ENCODE peak calls at places on chromosomes 7 and 10, in six cellular contexts. R, P, K, A, T and Z are unnamed samples.

GRCh38 chr7:46286346-46286745 is 365.3 kb upstream of the IGFBP3 start:
- DNase-seq in P (no peak), R (no peak), A (no peak), T (no peak), K (no peak), Z (no peak)

GRCh38 chr7:45890125-45890901 is 2.0 kb downstream of the IGFBP1 start:
- DNase-seq in R (no peak), P (no peak), K (no peak), T (no peak), A (no peak), Z (no peak)

GRCh38 chr10:89119651-89120050 is 87.5 kb downstream of the CH25H start:
- DNase-seq in T (no peak), A (no peak), R (no peak), K (no peak), P (no peak), Z (no peak)

GRCh38 chr10:24929056-24929544 is 23.3 kb downstream of the PRTFDC1 start:
- DNase-seq in A (no peak), K (no peak), R (peak; percentile 79), T (no peak), P (no peak), Z (no peak)

GRCh38 chr10:64396105-64396504 is 874.9 kb downstream of the REEP3 start:
- DNase-seq in A (no peak), K (no peak), T (no peak), R (no peak), P (no peak), Z (no peak)

GRCh38 chr10:6136215-6137201 is 47.7 kb downstream of the RBM17 start:
- DNase-seq in T (no peak), R (peak; percentile 66), K (no peak), A (no peak), P (no peak), Z (no peak)

GRCh38 chr7:70856889-70857511 is 274.9 kb upstream of the GALNT17 start:
- DNase-seq in K (peak; percentile 93), T (peak; percentile 98), R (peak; percentile 12), P (peak; percentile 39), A (peak; percentile 76), Z (peak; percentile 13)

GRCh38 chr7:16980539-16980938 is 98.8 kb upstream of the AGR3 start:
- DNase-seq in K (no peak), A (no peak), R (no peak), T (no peak), P (no peak), Z (no peak)

GRCh38 chr10:126599949-126600627 is 70.4 kb downstream of the C10orf90 start:
- DNase-seq in K (no peak), T (peak; percentile 45), A (no peak), R (no peak), P (no peak), Z (no peak)

GRCh38 chr7:135856356-135857144 is 107.9 kb upstream of the FAM180A start:
- DNase-seq in T (no peak), K (no peak), P (no peak), A (no peak), R (no peak), Z (no peak)

GRCh38 chr7:40604601-40605438 is 470.0 kb downstream of the SUGCT start:
- DNase-seq in K (peak; percentile 74), R (no peak), T (peak; percentile 76), P (peak; percentile 29), A (peak; percentile 7), Z (peak; percentile 10)

GRCh38 chr7:84251183-84251845 is 56.7 kb upstream of the SEMA3A start:
- DNase-seq in K (no peak), T (no peak), P (no peak), A (no peak), R (no peak), Z (no peak)

GRCh38 chr10:110783509-110784103 is 88.1 kb upstream of the PDCD4 start:
- DNase-seq in A (no peak), P (no peak), R (no peak), K (no peak), T (no peak), Z (no peak)

GRCh38 chr10:6173203-6173602 is 29.5 kb upstream of the PFKFB3 start:
- DNase-seq in K (peak; percentile 66), A (peak; percentile 38), R (no peak), T (peak; percentile 71), P (peak; percentile 45), Z (no peak)

GRCh38 chr7:94909023-94909466 is 1.7 kb downstream of the PPP1R9A start:
- DNase-seq in P (no peak), R (no peak), K (no peak), A (no peak), T (no peak), Z (no peak)

GRCh38 chr7:131524699-131525098 is 31.7 kb downstream of the PODXL start:
- DNase-seq in R (no peak), K (no peak), T (no peak), A (no peak), P (no peak), Z (no peak)

GRCh38 chr7:131525820-131526219 is 30.6 kb downstream of the PODXL start:
- DNase-seq in R (no peak), P (no peak), K (no peak), T (no peak), A (no peak), Z (no peak)

GRCh38 chr7:131524116-131524515 is 32.3 kb downstream of the PODXL start:
- DNase-seq in T (no peak), A (no peak), R (no peak), K (no peak), P (no peak), Z (no peak)

GRCh38 chr7:131521651-131522163 is 34.7 kb downstream of the PODXL start:
- DNase-seq in T (no peak), K (peak; percentile 41), P (no peak), A (no peak), R (no peak), Z (no peak)

GRCh38 chr7:131522325-131522920 is 34.0 kb downstream of the PODXL start:
- DNase-seq in T (no peak), R (no peak), P (no peak), K (peak; percentile 10), A (no peak), Z (no peak)
- TF ChIP-seq ATF3 in T (no peak), R (no peak), P (no peak), K (no peak), A (no peak), Z (no peak)

GRCh38 chr7:96699219-96699871 is 10.3 kb downstream of the SEM1 start:
- DNase-seq in R (no peak), T (no peak), A (no peak), K (no peak), P (peak; percentile 60), Z (no peak)
- TF ChIP-seq ATF3 in R (no peak), T (no peak), A (no peak), K (no peak), P (no peak), Z (no peak)

GRCh38 chr7:7720193-7720592 is 1.8 kb upstream of the RPA3 start:
- DNase-seq in K (no peak), R (no peak), T (no peak), P (no peak), A (no peak), Z (no peak)

GRCh38 chr7:7713730-7714129 is 4.7 kb downstream of the RPA3 start:
- DNase-seq in R (no peak), T (no peak), K (no peak), P (no peak), A (no peak), Z (no peak)

GRCh38 chr7:7720750-7721621 is 2.6 kb upstream of the RPA3 start:
- DNase-seq in K (no peak), T (no peak), R (peak; percentile 23), A (no peak), P (no peak), Z (no peak)

GRCh38 chr7:7718461-7718860 is at the start of gene RPA3:
- DNase-seq in K (no peak), T (no peak), A (no peak), P (no peak), R (no peak), Z (no peak)

DNA sequence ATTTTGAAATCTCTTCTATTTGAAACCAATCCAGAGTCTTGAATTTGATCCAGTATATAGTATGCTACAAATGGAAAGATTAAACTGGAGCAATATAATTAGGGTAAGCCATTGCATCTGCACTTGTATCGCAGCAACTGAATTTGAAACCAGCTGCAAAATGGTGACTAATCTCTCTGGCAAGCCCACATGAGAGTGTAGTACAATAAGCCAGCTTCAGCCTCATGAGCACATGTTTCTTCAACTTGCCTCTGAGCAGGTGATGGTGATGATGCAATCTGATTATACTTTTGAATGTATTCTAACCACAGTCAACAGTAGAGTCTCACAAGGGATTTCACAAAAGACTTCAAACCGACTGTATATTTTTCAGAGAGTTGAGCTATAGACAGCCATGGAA is 828 bp upstream of the RPA3 start:
- DNase-seq in P (peak; percentile 37), A (no peak), K (no peak), T (no peak), R (peak; percentile 77), Z (peak; percentile 26)
- TF ChIP-seq ATF3 in P (no peak), A (no peak), K (no peak), T (no peak), R (peak; percentile 41), Z (peak; percentile 87)

GRCh38 chr10:77279207-77279606 is 358.4 kb downstream of the KCNMA1 start:
- DNase-seq in T (no peak), A (no peak), P (no peak), K (no peak), R (peak; percentile 62), Z (no peak)
- TF ChIP-seq ATF3 in T (no peak), A (no peak), P (no peak), K (no peak), R (no peak), Z (no peak)

DNA sequence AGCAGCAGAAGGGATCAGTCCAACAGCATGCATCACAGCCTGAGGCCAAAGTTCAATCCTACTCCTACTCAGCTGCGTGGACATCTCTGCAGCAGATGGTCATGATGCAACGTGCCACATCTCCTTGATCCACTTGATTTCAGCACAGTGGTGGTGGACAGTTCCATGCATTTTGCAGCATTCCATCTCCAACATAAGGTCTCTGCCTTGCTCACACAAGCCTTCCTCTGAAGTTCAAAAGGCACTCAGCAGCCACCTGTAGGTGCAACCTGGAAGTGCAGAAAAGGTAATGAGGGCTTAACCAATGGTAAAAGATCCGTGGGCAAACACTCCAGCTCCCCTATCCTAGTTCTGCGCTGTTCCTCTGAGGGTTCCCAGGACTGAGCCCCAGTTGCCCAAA is 57.5 kb upstream of the CHCHD3 start:
- DNase-seq in A (peak; percentile 32), T (peak; percentile 81), P (peak; percentile 52), K (peak; percentile 81), R (no peak), Z (peak; percentile 10)
- TF ChIP-seq ATF3 in A (no peak), T (no peak), P (no peak), K (no peak), R (no peak), Z (no peak)

GRCh38 chr7:18345641-18346234 is 149.8 kb upstream of the HDAC9 start:
- DNase-seq in K (peak; percentile 46), A (peak; percentile 25), P (peak; percentile 35), R (no peak), T (peak; percentile 57), Z (peak; percentile 46)
- TF ChIP-seq ATF3 in K (no peak), A (no peak), P (no peak), R (no peak), T (no peak), Z (no peak)

DNA sequence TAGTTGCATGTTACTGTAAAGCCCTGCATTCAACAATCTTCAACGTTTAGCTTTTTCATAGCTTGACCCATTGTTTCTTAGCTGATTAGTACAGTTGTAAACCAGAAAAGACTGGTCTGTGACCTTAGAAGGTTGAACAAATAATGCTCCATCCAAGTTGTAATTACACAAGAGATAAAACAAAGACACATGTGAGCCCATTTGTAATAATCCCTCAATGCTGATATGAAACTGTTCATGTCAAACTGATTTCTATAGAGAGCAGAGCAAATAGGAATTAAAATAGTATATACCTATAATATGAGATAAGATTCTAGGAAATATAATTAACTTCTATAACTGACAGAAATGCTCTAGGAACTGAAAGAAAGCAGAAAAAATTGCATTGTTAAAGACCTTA is 94.7 kb upstream of the SLC25A13 start:
- DNase-seq in P (peak; percentile 67), R (no peak), K (no peak), A (no peak), T (no peak), Z (no peak)
- TF ChIP-seq ATF3 in P (no peak), R (no peak), K (no peak), A (no peak), T (no peak), Z (no peak)